ENCODE peak calls at places on chromosomes 16 and 17, in four cellular contexts. One of them, this sample, is unnamed.

GRCh38 chr17:17935321-17936271 is 36.6 kb downstream of the TOM1L2 start:
- DNase-seq in HepG2: peak
- DNase-seq in GM12878: no peak
- DNase-seq in K562: no peak
- DNase-seq in this sample: peak

GRCh38 chr16:83552193-83552592 is 255.6 kb upstream of the HSBP1 start:
- DNase-seq in K562: no peak
- DNase-seq in GM12878: no peak
- DNase-seq in HepG2: no peak
- DNase-seq in this sample: no peak

GRCh38 chr16:27385398-27385797 is 16.6 kb upstream of the IL21R start:
- DNase-seq in HepG2: no peak
- DNase-seq in K562: no peak
- DNase-seq in GM12878: no peak
- DNase-seq in this sample: no peak

GRCh38 chr17:61407211-61407911 is 7.7 kb downstream of the TBX2 start:
- DNase-seq in HepG2: no peak
- DNase-seq in K562: no peak
- DNase-seq in GM12878: no peak
- DNase-seq in this sample: no peak

GRCh38 chr16:19410435-19411153 is 7.1 kb upstream of the TMC5 start:
- DNase-seq in GM12878: no peak
- DNase-seq in K562: no peak
- DNase-seq in HepG2: no peak
- DNase-seq in this sample: peak

GRCh38 chr17:14198013-14198412 is 38.6 kb downstream of the CDRT15 start:
- DNase-seq in HepG2: no peak
- DNase-seq in K562: no peak
- DNase-seq in GM12878: no peak
- DNase-seq in this sample: no peak

GRCh38 chr16:84072014-84072413 is 29.4 kb upstream of the SLC38A8 start:
- DNase-seq in GM12878: no peak
- DNase-seq in HepG2: no peak
- DNase-seq in K562: no peak
- DNase-seq in this sample: no peak

GRCh38 chr16:80739523-80739922 is 64.9 kb downstream of the CDYL2 start:
- DNase-seq in K562: no peak
- DNase-seq in GM12878: no peak
- DNase-seq in HepG2: no peak
- DNase-seq in this sample: no peak

GRCh38 chr16:2253293-2253692 is 1.9 kb upstream of the ECI1 start:
- DNase-seq in HepG2: no peak
- DNase-seq in K562: no peak
- DNase-seq in GM12878: no peak
- DNase-seq in this sample: no peak

GRCh38 chr16:17206712-17207111 is 264.0 kb downstream of the XYLT1 start:
- DNase-seq in GM12878: no peak
- DNase-seq in HepG2: no peak
- DNase-seq in K562: no peak
- DNase-seq in this sample: no peak
- TF ChIP-seq CHD4 in GM12878: no peak
- TF ChIP-seq CHD4 in HepG2: no peak
- TF ChIP-seq CHD4 in K562: no peak
- TF ChIP-seq CHD4 in this sample: no peak

GRCh38 chr16:85608887-85609286 is 4.2 kb upstream of the GSE1 start:
- DNase-seq in K562: no peak
- DNase-seq in HepG2: no peak
- DNase-seq in GM12878: no peak
- DNase-seq in this sample: no peak

GRCh38 chr16:85610446-85611204 is 2.5 kb upstream of the GSE1 start:
- DNase-seq in GM12878: no peak
- DNase-seq in HepG2: peak
- DNase-seq in K562: peak
- DNase-seq in this sample: peak

GRCh38 chr16:85609539-85609938 is 3.6 kb upstream of the GSE1 start:
- DNase-seq in K562: no peak
- DNase-seq in GM12878: no peak
- DNase-seq in HepG2: no peak
- DNase-seq in this sample: no peak

GRCh38 chr16:85611205-85611454 is 2.0 kb upstream of the GSE1 start:
- DNase-seq in HepG2: no peak
- DNase-seq in K562: peak
- DNase-seq in GM12878: no peak
- DNase-seq in this sample: peak

DNA sequence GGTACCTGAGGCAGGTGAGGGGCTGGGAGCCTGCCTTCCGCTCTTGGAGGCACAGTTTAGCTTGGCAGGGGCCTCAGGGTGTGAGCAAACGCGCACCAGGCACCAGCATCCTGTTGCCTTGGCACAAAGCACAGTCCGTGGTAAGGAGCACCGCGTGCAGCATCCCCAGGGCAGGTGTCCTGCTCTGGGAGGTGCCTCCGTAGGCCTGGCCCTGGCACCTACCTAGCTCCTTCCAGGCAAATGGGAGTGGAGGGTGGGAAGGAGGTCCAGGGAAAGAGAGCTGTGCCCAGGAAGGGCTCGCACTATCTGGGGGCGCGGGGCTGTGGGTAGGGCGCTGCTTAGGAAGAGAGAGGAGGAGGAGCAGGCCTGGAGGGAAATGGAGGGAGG is 3.1 kb upstream of the GSE1 start:
- DNase-seq in HepG2: no peak
- DNase-seq in K562: no peak
- DNase-seq in GM12878: no peak
- DNase-seq in this sample: no peak
- H3K4me3 ChIP-seq in HepG2: peak
- H3K4me3 ChIP-seq in K562: no peak
- H3K4me3 ChIP-seq in GM12878: peak
- H3K4me3 ChIP-seq in this sample: no peak

GRCh38 chr16:75116081-75116910 is at the start of gene LDHD:
- DNase-seq in GM12878: no peak
- DNase-seq in HepG2: peak
- DNase-seq in K562: peak
- DNase-seq in this sample: peak
- TF ChIP-seq CHD4 in GM12878: no peak
- TF ChIP-seq CHD4 in HepG2: peak
- TF ChIP-seq CHD4 in K562: peak
- TF ChIP-seq CHD4 in this sample: no peak

GRCh38 chr16:30558789-30559377 is 709 bp upstream of the ZNF764 start:
- DNase-seq in GM12878: no peak
- DNase-seq in HepG2: no peak
- DNase-seq in K562: no peak
- DNase-seq in this sample: no peak
- H3K4me3 ChIP-seq in GM12878: no peak
- H3K4me3 ChIP-seq in HepG2: peak
- H3K4me3 ChIP-seq in K562: peak
- H3K4me3 ChIP-seq in this sample: peak

GRCh38 chr17:74749262-74750038 is 1.0 kb downstream of the NHERF1 start:
- DNase-seq in HepG2: no peak
- DNase-seq in GM12878: no peak
- DNase-seq in K562: no peak
- DNase-seq in this sample: no peak
- TF ChIP-seq CHD4 in HepG2: no peak
- TF ChIP-seq CHD4 in GM12878: no peak
- TF ChIP-seq CHD4 in K562: no peak
- TF ChIP-seq CHD4 in this sample: no peak